ENCODE peak calls at places on chromosomes 2 and 18, in four cellular contexts. Y is activated T-cell treated with anti-CD3 and anti-CD28 coated beads for 4 hours; G is stimulated activated CD8-positive, alpha-beta memory T cell treated with anti-CD3 and anti-CD28 coated beads, Interleukin-2, amount 100 ng/mL, for 48 hours; B is epithelial cell of esophagus. J is an unnamed sample.

GRCh38 chr18:31679133-31679731 is 5.1 kb downstream of the B4GALT6 start:
- DNase-seq in Y (no peak), G (no peak), B (peak), J (no peak)

GRCh38 chr2:33214857-33215256 is 261.6 kb upstream of the RASGRP3 start:
- DNase-seq in Y (no peak), G (no peak), B (no peak), J (no peak)

GRCh38 chr2:153360239-153360638 is 118.3 kb downstream of the RPRM start:
- DNase-seq in Y (no peak), G (no peak), B (no peak), J (no peak)

GRCh38 chr18:62030091-62030985 is 137.5 kb upstream of the RNF152 start:
- DNase-seq in Y (no peak), G (no peak), B (no peak), J (no peak)

GRCh38 chr18:79326413-79327198 is 69.1 kb upstream of the NFATC1 start:
- DNase-seq in Y (no peak), G (no peak), B (no peak), J (no peak)

GRCh38 chr18:67973916-67974315 is 457.4 kb upstream of the DSEL start:
- DNase-seq in Y (no peak), G (no peak), B (no peak), J (no peak)

GRCh38 chr2:240930631-240931318 is 24.6 kb downstream of the CROCC2 start:
- DNase-seq in Y (no peak), G (no peak), B (no peak), J (no peak)

GRCh38 chr2:174013310-174013751 is 48.2 kb upstream of the SP3 start:
- DNase-seq in Y (no peak), G (no peak), B (no peak), J (no peak)

GRCh38 chr2:10030311-10030736 is 13.0 kb upstream of the KLF11 start:
- DNase-seq in Y (no peak), G (no peak), B (no peak), J (no peak)

GRCh38 chr2:239534581-239535412 is 134.0 kb upstream of the HDAC4 start:
- DNase-seq in Y (no peak), G (no peak), B (no peak), J (no peak)

GRCh38 chr18:39742015-39742466 is 2176.4 kb upstream of the CELF4 start:
- DNase-seq in Y (no peak), G (no peak), B (peak), J (no peak)

GRCh38 chr18:61965306-61965705 is 72.5 kb upstream of the RNF152 start:
- DNase-seq in Y (no peak), G (no peak), B (no peak), J (no peak)

GRCh38 chr2:126822921-126823320 is 75.8 kb upstream of the TEX51 start:
- DNase-seq in Y (no peak), G (no peak), B (no peak), J (no peak)

GRCh38 chr18:22345733-22346132 is 72.0 kb downstream of the CTAGE1 start:
- DNase-seq in Y (no peak), G (no peak), B (no peak), J (no peak)

GRCh38 chr2:79936715-79937114 is 367.8 kb downstream of the LRRTM1 start:
- DNase-seq in Y (no peak), G (no peak), B (no peak), J (no peak)

GRCh38 chr2:15667579-15668556 is 76.2 kb downstream of the DDX1 start:
- DNase-seq in Y (no peak), G (no peak), B (no peak), J (no peak)

GRCh38 chr2:238602223-238602945 is 175.7 kb downstream of the ASB1 start:
- DNase-seq in Y (no peak), G (no peak), B (no peak), J (no peak)

GRCh38 chr2:36296798-36297197 is 58.8 kb upstream of the CRIM1 start:
- DNase-seq in Y (no peak), G (no peak), B (no peak), J (no peak)

GRCh38 chr2:115292742-115293141 is 850.3 kb downstream of the DPP10 start:
- DNase-seq in Y (no peak), G (no peak), B (no peak), J (no peak)

GRCh38 chr2:172788871-172789270 is 53.2 kb downstream of the RAPGEF4 start:
- DNase-seq in Y (no peak), G (no peak), B (no peak), J (no peak)

GRCh38 chr2:237632991-237633629 is 5.7 kb downstream of the LRRFIP1 start:
- DNase-seq in Y (no peak), G (no peak), B (no peak), J (no peak)

GRCh38 chr2:172246649-172247048 is 143.9 kb upstream of the DLX2 start:
- DNase-seq in Y (no peak), G (no peak), B (peak), J (no peak)

GRCh38 chr2:33405180-33406105 is 71.0 kb upstream of the RASGRP3 start:
- DNase-seq in Y (no peak), G (no peak), B (no peak), J (no peak)

GRCh38 chr2:189698020-189698887 is 23.8 kb downstream of the ANKAR start:
- DNase-seq in Y (peak), G (no peak), B (peak), J (no peak)

GRCh38 chr18:36141576-36141975 is 11.9 kb downstream of the ELP2 start:
- DNase-seq in Y (no peak), G (no peak), B (no peak), J (no peak)

GRCh38 chr2:8615252-8616083 is 66.4 kb upstream of the ID2 start:
- DNase-seq in Y (no peak), G (no peak), B (no peak), J (no peak)

J was measured in activated T-helper 1 cell treated with Interleukin-2 at 50 U/mL for 16 hours.